ENCODE peak calls at places on chromosomes 3 and 15, in eight cellular contexts. W, B, Y, P, S, J, R and K are unnamed samples. For H3K9me3, the result is how much of the 10 kb centered on the place peaks cover.

GRCh38 chr3:122973893-122974615 is 53.5 kb downstream of the SEMA5B start:
- DNase-seq in W (no peak), B (no peak), Y (no peak), P (no peak), S (no peak), J (no peak), R (no peak), K (no peak)

GRCh38 chr15:99493461-99493860 is 72.3 kb upstream of the MEF2A start:
- DNase-seq in W (no peak), B (no peak), Y (no peak), P (no peak), S (no peak), J (no peak), R (no peak), K (no peak)

GRCh38 chr3:66220066-66220465 is 735 bp upstream of the SLC25A26 start:
- DNase-seq in W (no peak), B (no peak), Y (no peak), P (no peak), S (no peak), J (no peak), R (no peak), K (no peak)

GRCh38 chr15:66953523-66954229 is 111.7 kb upstream of the SMAD3 start:
- DNase-seq in W (no peak), B (no peak), Y (no peak), P (no peak), S (no peak), J (no peak), R (no peak), K (no peak)

GRCh38 chr15:41969851-41970431 is 2.4 kb downstream of the EHD4 start:
- DNase-seq in W (peak), B (no peak), Y (no peak), P (no peak), S (peak), J (no peak), R (no peak), K (no peak)

GRCh38 chr3:51709675-51710074 is 2.8 kb downstream of the GRM2 start:
- DNase-seq in W (no peak), B (no peak), Y (peak), P (peak), S (no peak), J (no peak), R (no peak), K (no peak)

GRCh38 chr3:48859188-48859587 is 11.5 kb upstream of the PRKAR2A start:
- DNase-seq in W (no peak), B (no peak), Y (no peak), P (no peak), S (no peak), J (no peak), R (no peak), K (peak)

GRCh38 chr15:41870689-41871081 is 23.2 kb downstream of the SPTBN5 start:
- DNase-seq in W (peak), B (no peak), Y (no peak), P (no peak), S (no peak), J (no peak), R (peak), K (no peak)

GRCh38 chr3:43723121-43723734 is 32.5 kb downstream of the ABHD5 start:
- DNase-seq in W (peak), B (no peak), Y (no peak), P (no peak), S (no peak), J (no peak), R (no peak), K (no peak)

GRCh38 chr3:46742992-46743391 is 25.3 kb upstream of the PRSS50 start:
- DNase-seq in W (no peak), B (no peak), Y (no peak), P (no peak), S (no peak), J (no peak), R (no peak), K (no peak)

GRCh38 chr3:128198313-128198712 is 45.0 kb downstream of the EEFSEC start:
- DNase-seq in W (no peak), B (no peak), Y (no peak), P (no peak), S (no peak), J (no peak), R (no peak), K (peak)

GRCh38 chr15:64911317-64912186 is at the start of gene ANKDD1A:
- DNase-seq in W (peak), B (peak), Y (peak), P (peak), S (peak), J (peak), R (no peak), K (peak)

GRCh38 chr3:143119009-143119914 is at the start of gene CHST2:
- DNase-seq in W (peak), B (peak), Y (peak), P (peak), S (peak), J (peak), R (peak), K (peak)

GRCh38 chr15:51403072-51403878 is 61.8 kb downstream of the GLDN start:
- DNase-seq in W (peak), B (no peak), Y (no peak), P (no peak), S (peak), J (no peak), R (peak), K (no peak)

GRCh38 chr3:23810342-23811116 is 4.8 kb downstream of the UBE2E1 start:
- DNase-seq in W (peak), B (peak), Y (peak), P (peak), S (peak), J (peak), R (no peak), K (peak)

GRCh38 chr15:67746022-67746421 is 79.3 kb upstream of the SKOR1 start:
- DNase-seq in W (no peak), B (no peak), Y (no peak), P (no peak), S (no peak), J (no peak), R (no peak), K (no peak)

GRCh38 chr15:71275098-71275497 is 159.8 kb downstream of the THSD4 start:
- DNase-seq in W (peak), B (no peak), Y (no peak), P (no peak), S (no peak), J (no peak), R (peak), K (no peak)

GRCh38 chr3:134300520-134300919 is 49.9 kb upstream of the RYK start:
- DNase-seq in W (no peak), B (no peak), Y (no peak), P (no peak), S (no peak), J (no peak), R (no peak), K (no peak)

GRCh38 chr3:151795276-151795675 is 18.6 kb upstream of the AADAC start:
- DNase-seq in W (peak), B (no peak), Y (no peak), P (no peak), S (no peak), J (no peak), R (peak), K (no peak)

GRCh38 chr3:32951410-32951811 is at the start of gene CCR4:
- DNase-seq in W (no peak), B (no peak), Y (no peak), P (no peak), S (no peak), J (no peak), R (no peak), K (no peak)

GRCh38 chr15:29533667-29534066 is 264.0 kb upstream of the NSMCE3 start:
- DNase-seq in W (no peak), B (no peak), Y (no peak), P (no peak), S (no peak), J (no peak), R (no peak), K (no peak)

GRCh38 chr3:126436826-126437717 is 38.6 kb downstream of the ZXDC start:
- DNase-seq in W (no peak), B (no peak), Y (no peak), P (no peak), S (no peak), J (no peak), R (no peak), K (no peak)

GRCh38 chr15:41796457-41796856 is 22.2 kb downstream of the MAPKBP1 start:
- DNase-seq in W (peak), B (no peak), Y (no peak), P (no peak), S (no peak), J (no peak), R (no peak), K (no peak)

GRCh38 chr3:110816008-110816407 is 255.6 kb upstream of the NECTIN3 start:
- DNase-seq in W (no peak), B (no peak), Y (no peak), P (no peak), S (no peak), J (no peak), R (no peak), K (no peak)

GRCh38 chr3:3227670-3228069 is 48.2 kb upstream of the CRBN start:
- DNase-seq in W (no peak), B (no peak), Y (no peak), P (no peak), S (no peak), J (no peak), R (no peak), K (no peak)

GRCh38 chr3:155791190-155791589 is 14.9 kb downstream of the C3orf33 start:
- DNase-seq in W (no peak), B (no peak), Y (no peak), P (no peak), S (no peak), J (no peak), R (no peak), K (no peak)

GRCh38 chr3:129184396-129184656 is 630 bp upstream of the CNBP start:
- DNase-seq in W (no peak), B (no peak), Y (no peak), P (no peak), S (peak), J (peak), R (no peak), K (no peak)

GRCh38 chr3:8296466-8296865 is 205.2 kb upstream of the LMCD1 start:
- DNase-seq in W (no peak), B (no peak), Y (no peak), P (no peak), S (no peak), J (no peak), R (no peak), K (no peak)

GRCh38 chr3:13278783-13279531 is 141.2 kb downstream of the NUP210 start:
- DNase-seq in W (no peak), B (no peak), Y (no peak), P (peak), S (no peak), J (no peak), R (no peak), K (no peak)

GRCh38 chr3:112378989-112379692 is 46.2 kb downstream of the CD200 start:
- DNase-seq in W (no peak), B (peak), Y (no peak), P (no peak), S (no peak), J (no peak), R (peak), K (no peak)

GRCh38 chr3:36993326-36994283 is at the start of gene MLH1:
- DNase-seq in W (peak), B (peak), Y (peak), P (peak), S (peak), J (peak), R (peak), K (peak)

GRCh38 chr3:99418709-99419108 is 219.7 kb upstream of the COL8A1 start:
- DNase-seq in W (no peak), B (no peak), Y (no peak), P (no peak), S (no peak), J (no peak), R (no peak), K (no peak)

GRCh38 chr3:177694316-177694715 is 497.0 kb upstream of the TBL1XR1 start:
- DNase-seq in W (no peak), B (no peak), Y (no peak), P (no peak), S (no peak), J (no peak), R (peak), K (no peak)

GRCh38 chr15:37995461-37996347 is 61.3 kb downstream of the TMCO5A start:
- DNase-seq in W (peak), B (no peak), Y (no peak), P (no peak), S (peak), J (peak), R (peak), K (no peak)

GRCh38 chr15:66775127-66776105 is 73.4 kb downstream of the SMAD6 start:
- DNase-seq in W (no peak), B (no peak), Y (peak), P (peak), S (no peak), J (no peak), R (no peak), K (no peak)

GRCh38 chr3:178684881-178685590 is 148.8 kb downstream of the KCNMB2 start:
- DNase-seq in W (peak), B (no peak), Y (no peak), P (no peak), S (peak), J (no peak), R (no peak), K (no peak)

GRCh38 chr3:14441240-14441919 is 39.0 kb downstream of the SLC6A6 start:
- DNase-seq in W (peak), B (no peak), Y (no peak), P (no peak), S (no peak), J (no peak), R (no peak), K (no peak)

GRCh38 chr15:100244796-100245495 is 96.8 kb downstream of the ADAMTS17 start:
- DNase-seq in W (no peak), B (no peak), Y (no peak), P (no peak), S (no peak), J (no peak), R (no peak), K (no peak)

GRCh38 chr3:100256724-100257123 is 4.1 kb upstream of the TBC1D23 start:
- DNase-seq in W (peak), B (no peak), Y (no peak), P (no peak), S (no peak), J (no peak), R (no peak), K (no peak)

GRCh38 chr3:147391726-147392082 is 14.6 kb downstream of the ZIC4 start:
- DNase-seq in W (no peak), B (no peak), Y (no peak), P (no peak), S (no peak), J (no peak), R (no peak), K (no peak)

DNA sequence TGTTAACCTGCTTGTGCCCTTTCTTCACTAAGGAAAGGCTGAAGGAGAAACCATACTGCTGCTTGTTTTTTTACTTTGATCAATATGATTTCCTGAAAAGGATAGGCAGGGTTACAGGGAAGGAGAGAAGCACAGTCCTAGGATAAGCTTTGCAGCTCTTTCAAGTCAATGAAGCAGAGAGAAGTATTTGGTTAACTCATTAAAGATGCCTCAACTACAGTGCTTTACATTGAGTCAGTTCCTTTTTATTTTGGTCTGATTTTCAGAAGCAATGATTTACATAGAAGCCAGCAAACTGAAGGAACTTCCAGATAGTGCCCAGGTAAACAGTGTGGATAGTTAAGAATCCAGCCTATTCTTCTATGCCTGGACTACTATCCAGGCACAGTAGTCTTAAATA is 64.8 kb downstream of the ARIH1 start:
- DNase-seq in W (no peak), B (no peak), Y (no peak), P (no peak), S (no peak), J (no peak), R (no peak), K (no peak)
- H3K9me3 ChIP-seq in W (under half), B (under half), Y (under half), P (under half), S (under half), J (under half), R (under half), K (under half)

GRCh38 chr3:882526-882925 is 210.3 kb upstream of the CNTN6 start:
- DNase-seq in W (no peak), B (no peak), Y (no peak), P (no peak), S (no peak), J (no peak), R (no peak), K (no peak)
- H3K9me3 ChIP-seq in W (under half), B (under half), Y (under half), P (under half), S (under half), J (under half), R (under half), K (under half)

GRCh38 chr3:52731590-52731989 is 25.7 kb downstream of the SPCS1 start:
- DNase-seq in W (no peak), B (no peak), Y (no peak), P (no peak), S (no peak), J (no peak), R (no peak), K (no peak)

GRCh38 chr3:52730681-52731080 is 24.8 kb downstream of the SPCS1 start:
- DNase-seq in W (no peak), B (no peak), Y (no peak), P (no peak), S (no peak), J (no peak), R (no peak), K (no peak)

GRCh38 chr3:52733256-52733891 is 27.5 kb downstream of the SPCS1 start:
- DNase-seq in W (no peak), B (no peak), Y (no peak), P (no peak), S (no peak), J (no peak), R (no peak), K (no peak)
- H3K9me3 ChIP-seq in W (under half), B (under half), Y (under half), P (under half), S (under half), J (under half), R (under half), K (under half)

GRCh38 chr15:24986653-24987052 is 31.9 kb downstream of the SNRPN start:
- DNase-seq in W (no peak), B (no peak), Y (no peak), P (no peak), S (no peak), J (no peak), R (no peak), K (no peak)
- H3K9me3 ChIP-seq in W (under half), B (half or more), Y (under half), P (under half), S (under half), J (under half), R (under half), K (under half)

GRCh38 chr15:21262851-21263400 is 177.4 kb downstream of the POTEB3 start:
- DNase-seq in W (peak), B (no peak), Y (no peak), P (no peak), S (no peak), J (no peak), R (no peak), K (no peak)

GRCh38 chr15:21261965-21262850 is 178.1 kb downstream of the POTEB3 start:
- DNase-seq in W (peak), B (no peak), Y (peak), P (peak), S (no peak), J (peak), R (no peak), K (no peak)

GRCh38 chr15:21267231-21267630 is 173.1 kb downstream of the POTEB3 start:
- DNase-seq in W (peak), B (no peak), Y (no peak), P (no peak), S (no peak), J (no peak), R (no peak), K (no peak)

GRCh38 chr15:21260966-21261395 is 179.3 kb downstream of the POTEB3 start:
- DNase-seq in W (peak), B (no peak), Y (peak), P (peak), S (no peak), J (peak), R (no peak), K (no peak)

DNA sequence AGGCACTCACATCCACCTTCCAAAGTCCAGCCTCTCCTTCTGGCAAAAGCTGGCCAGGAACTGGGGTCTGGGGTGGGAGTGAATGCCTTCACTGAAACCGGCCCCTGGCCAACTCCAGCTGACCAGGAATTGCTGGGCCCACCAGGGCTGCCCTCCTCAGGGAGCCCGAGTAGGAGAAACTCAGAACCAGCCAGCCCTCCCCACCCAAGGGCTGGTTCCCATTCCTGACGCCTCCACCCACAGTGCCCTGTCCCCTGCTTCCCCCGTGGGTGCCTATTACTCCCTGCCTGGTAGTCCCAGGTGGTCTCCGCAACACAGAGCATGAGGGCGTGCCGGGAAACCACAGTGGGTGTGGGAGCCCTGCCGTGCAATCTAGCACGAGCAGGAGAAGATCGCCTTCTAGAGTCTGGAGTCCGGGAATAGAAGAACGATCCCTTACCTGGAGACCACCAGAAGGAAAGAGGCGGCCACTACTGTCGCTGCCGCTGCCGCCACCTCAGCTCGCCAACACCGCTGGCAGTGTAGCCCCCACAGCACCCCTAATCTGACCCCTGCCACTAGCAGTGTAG is 178.8 kb downstream of the POTEB3 start:
- DNase-seq in W (peak), B (no peak), Y (no peak), P (peak), S (no peak), J (peak), R (no peak), K (no peak)
- H3K9me3 ChIP-seq in W (under half), B (under half), Y (under half), P (under half), S (under half), J (under half), R (under half), K (under half)